ENCODE peak calls at places on chromosomes 4 and X, in ten cellular contexts. B is stimulated activated CD8-positive, alpha-beta memory T cell treated with anti-CD3 and anti-CD28 coated beads, Interleukin-4, amount 100 ng/mL, for 4 hours; W is activated naive CD4-positive, alpha-beta T cell treated with anti-CD3 and anti-CD28 coated beads, Interleukin-2, amount 10 ng/mL, durations not matched to agents 7 days and 5 days; R is ELF-1; T is activated CD4-positive, alpha-beta memory T cell treated with anti-CD3 and anti-CD28 coated beads, Interleukin-2, amount 10 ng/mL, durations not matched to agents 7 days and 5 days; M is GM04504; O is uterus; C is C1 segment of cervical spinal cord; H is T-helper 17 cell; N is AG10803. A is an unnamed sample.
A peak's percentile ranks its signal among the peaks of the same experiment; 100 is the strongest.

GRCh38 chr4:1369484-1370079 is 22.6 kb downstream of the UVSSA start:
- DNase-seq in B (no peak), W (no peak), R (no peak), T (no peak), M (no peak), O (no peak), C (no peak), H (no peak), N (no peak), A (peak; percentile 39)

GRCh38 chr4:87012265-87012953 is 77.6 kb downstream of the AFF1 start:
- DNase-seq in B (no peak), W (no peak), R (no peak), T (no peak), M (no peak), O (no peak), C (no peak), H (no peak), N (no peak), A (no peak)

GRCh38 chrX:95071621-95072020 is 1397.6 kb downstream of the FAM133A start:
- DNase-seq in B (no peak), W (no peak), R (peak; percentile 91), T (no peak), M (no peak), O (no peak), C (no peak), H (no peak), N (no peak), A (no peak)

GRCh38 chr4:109365944-109366343 is 63.5 kb upstream of the COL25A1 start:
- DNase-seq in B (no peak), W (no peak), R (no peak), T (no peak), M (no peak), O (no peak), C (no peak), H (no peak), N (no peak), A (no peak)

GRCh38 chr4:103443324-103443723 is 245.2 kb upstream of the CENPE start:
- DNase-seq in B (no peak), W (no peak), R (no peak), T (no peak), M (no peak), O (no peak), C (no peak), H (no peak), N (peak; percentile 2), A (no peak)

GRCh38 chrX:130091976-130092522 is 18.2 kb downstream of the ELF4 start:
- DNase-seq in B (peak; percentile 41), W (peak; percentile 94), R (peak; percentile 60), T (peak; percentile 92), M (no peak), O (no peak), C (peak; percentile 12), H (peak; percentile 66), N (no peak), A (peak; percentile 84)

GRCh38 chr4:20351360-20352171 is 99.9 kb downstream of the SLIT2 start:
- DNase-seq in B (no peak), W (no peak), R (no peak), T (no peak), M (no peak), O (no peak), C (no peak), H (no peak), N (no peak), A (no peak)

GRCh38 chr4:21893136-21893535 is 55.4 kb downstream of the KCNIP4 start:
- DNase-seq in B (no peak), W (no peak), R (no peak), T (no peak), M (no peak), O (no peak), C (no peak), H (no peak), N (peak; percentile 14), A (no peak)

GRCh38 chr4:42302348-42302747 is 94.9 kb upstream of the SHISA3 start:
- DNase-seq in B (no peak), W (no peak), R (peak; percentile 72), T (no peak), M (no peak), O (no peak), C (peak; percentile 6), H (no peak), N (no peak), A (no peak)

GRCh38 chr4:113496698-113497097 is 264.8 kb downstream of the CAMK2D start:
- DNase-seq in B (no peak), W (no peak), R (no peak), T (no peak), M (no peak), O (no peak), C (no peak), H (no peak), N (no peak), A (no peak)

GRCh38 chr4:121898150-121898549 is 27.9 kb upstream of the BBS7 start:
- DNase-seq in B (no peak), W (peak; percentile 30), R (no peak), T (peak; percentile 20), M (no peak), O (no peak), C (no peak), H (no peak), N (no peak), A (no peak)

GRCh38 chrX:22577181-22577580 is 304.5 kb downstream of the CBLL2 start:
- DNase-seq in B (no peak), W (no peak), R (no peak), T (no peak), M (peak; percentile 13), O (no peak), C (no peak), H (no peak), N (peak; percentile 52), A (no peak)

GRCh38 chrX:130028196-130028595 is 45.8 kb downstream of the BCORL1 start:
- DNase-seq in B (no peak), W (peak; percentile 64), R (peak; percentile 59), T (peak; percentile 56), M (peak; percentile 2), O (peak; percentile 30), C (no peak), H (peak; percentile 42), N (peak; percentile 51), A (peak; percentile 79)

GRCh38 chrX:123809854-123810375 is 49.9 kb upstream of the XIAP start:
- DNase-seq in B (no peak), W (no peak), R (no peak), T (no peak), M (no peak), O (no peak), C (no peak), H (no peak), N (no peak), A (no peak)

GRCh38 chrX:68503830-68504229 is 5.0 kb downstream of the YIPF6 start:
- DNase-seq in B (no peak), W (no peak), R (no peak), T (no peak), M (no peak), O (peak; percentile 21), C (no peak), H (no peak), N (peak; percentile 1), A (no peak)

GRCh38 chr4:1305261-1305711 is 15.6 kb downstream of the MAEA start:
- DNase-seq in B (no peak), W (no peak), R (no peak), T (no peak), M (no peak), O (no peak), C (no peak), H (no peak), N (no peak), A (peak; percentile 53)

GRCh38 chr4:4206204-4206603 is 20.5 kb downstream of the OTOP1 start:
- DNase-seq in B (no peak), W (no peak), R (no peak), T (no peak), M (no peak), O (no peak), C (no peak), H (no peak), N (no peak), A (no peak)

GRCh38 chr4:17276821-17277220 is 235.1 kb downstream of the QDPR start:
- DNase-seq in B (no peak), W (no peak), R (peak; percentile 20), T (no peak), M (no peak), O (peak; percentile 25), C (peak; percentile 33), H (no peak), N (peak; percentile 56), A (no peak)

GRCh38 chr4:5660185-5660584 is 48.2 kb downstream of the EVC2 start:
- DNase-seq in B (no peak), W (no peak), R (no peak), T (no peak), M (no peak), O (no peak), C (no peak), H (no peak), N (no peak), A (no peak)

GRCh38 chr4:38670939-38671593 is 7.1 kb downstream of the KLF3 start:
- DNase-seq in B (no peak), W (peak; percentile 48), R (no peak), T (no peak), M (no peak), O (no peak), C (no peak), H (no peak), N (no peak), A (no peak)

GRCh38 chrX:15745179-15745578 is 7.1 kb downstream of the CA5B start:
- DNase-seq in B (no peak), W (no peak), R (no peak), T (no peak), M (no peak), O (no peak), C (no peak), H (no peak), N (peak; percentile 21), A (no peak)

GRCh38 chr4:163191999-163192398 is 25.3 kb upstream of the NAF1 start:
- DNase-seq in B (no peak), W (no peak), R (no peak), T (no peak), M (no peak), O (no peak), C (no peak), H (no peak), N (peak; percentile 8), A (no peak)

GRCh38 chrX:18537524-18537923 is 112.1 kb downstream of the CDKL5 start:
- DNase-seq in B (no peak), W (no peak), R (no peak), T (no peak), M (no peak), O (no peak), C (no peak), H (no peak), N (no peak), A (no peak)

GRCh38 chr4:4618846-4619245 is 77.0 kb upstream of the STX18 start:
- DNase-seq in B (no peak), W (no peak), R (no peak), T (no peak), M (no peak), O (no peak), C (no peak), H (no peak), N (no peak), A (no peak)

GRCh38 chr4:44725166-44725565 is 1.2 kb downstream of the GNPDA2 start:
- DNase-seq in B (no peak), W (no peak), R (no peak), T (no peak), M (no peak), O (no peak), C (no peak), H (no peak), N (peak; percentile 15), A (no peak)

GRCh38 chrX:76454456-76454927 is 27.0 kb downstream of the MAGEE1 start:
- DNase-seq in B (no peak), W (no peak), R (peak; percentile 72), T (no peak), M (peak; percentile 3), O (no peak), C (no peak), H (no peak), N (peak; percentile 17), A (no peak)

GRCh38 chr4:173794662-173795061 is 264.6 kb upstream of the HAND2 start:
- DNase-seq in B (no peak), W (no peak), R (no peak), T (no peak), M (peak; percentile 16), O (no peak), C (no peak), H (no peak), N (peak; percentile 22), A (no peak)

GRCh38 chr4:102614801-102615200 is 113.6 kb downstream of the NFKB1 start:
- DNase-seq in B (no peak), W (peak; percentile 65), R (peak; percentile 44), T (peak; percentile 74), M (no peak), O (no peak), C (no peak), H (no peak), N (no peak), A (no peak)

A was measured in Right ventricle myocardium inferior.